ENCODE peak calls at places on chromosomes 1 and 21, in seven cellular contexts. D is stimulated activated naive CD4-positive, alpha-beta T cell; S is T47D; L is left cardiac atrium; F is sigmoid colon; J is epithelial cell of esophagus; I is activated CD4-positive, alpha-beta T cell treated with anti-CD3 and anti-CD28 coated beads for 4 hours. Z is an unnamed sample.

GRCh38 chr1:116494351-116494692 is 76.5 kb downstream of the CD58 start:
- DNase-seq in D (no peak), S (peak), L (no peak), F (no peak), J (no peak), I (no peak), Z (no peak)

GRCh38 chr1:79197421-79197820 is 190.9 kb upstream of the ADGRL4 start:
- DNase-seq in D (no peak), S (peak), L (no peak), F (no peak), J (peak), I (no peak), Z (peak)

GRCh38 chr21:42164064-42164789 is 54.7 kb upstream of the ABCG1 start:
- DNase-seq in D (peak), S (peak), L (peak), F (peak), J (peak), I (peak), Z (peak)

GRCh38 chr21:31248598-31248997 is 95.5 kb downstream of the TIAM1 start:
- DNase-seq in D (no peak), S (no peak), L (no peak), F (no peak), J (peak), I (no peak), Z (peak)

GRCh38 chr1:174247472-174247871 is 88.2 kb downstream of the RABGAP1L start:
- DNase-seq in D (no peak), S (no peak), L (no peak), F (no peak), J (no peak), I (no peak), Z (no peak)

GRCh38 chr1:19596065-19596718 is 47.9 kb upstream of the NBL1 start:
- DNase-seq in D (no peak), S (no peak), L (no peak), F (no peak), J (no peak), I (no peak), Z (no peak)

GRCh38 chr21:41639766-41640165 is 127.1 kb downstream of the RIPK4 start:
- DNase-seq in D (no peak), S (no peak), L (no peak), F (no peak), J (no peak), I (no peak), Z (no peak)

GRCh38 chr1:219585837-219586465 is 27.0 kb downstream of the ZC3H11B start:
- DNase-seq in D (no peak), S (no peak), L (no peak), F (no peak), J (peak), I (no peak), Z (no peak)

GRCh38 chr21:34795152-34796141 is 126.7 kb downstream of the CLIC6 start:
- DNase-seq in D (no peak), S (peak), L (no peak), F (no peak), J (peak), I (no peak), Z (no peak)

GRCh38 chr1:215794151-215794550 is 227.0 kb downstream of the KCTD3 start:
- DNase-seq in D (no peak), S (peak), L (no peak), F (no peak), J (no peak), I (no peak), Z (no peak)

GRCh38 chr1:21909286-21909759 is 27.8 kb downstream of the HSPG2 start:
- DNase-seq in D (no peak), S (no peak), L (no peak), F (no peak), J (no peak), I (no peak), Z (no peak)

Z was measured in SW 1271.